ENCODE peak calls at places on chromosome 6, in five cellular contexts. One of them, this sample, is unnamed.

GRCh38 chr6:158422629-158423238 is 110.5 kb downstream of the TULP4 start:
- DNase-seq in T-helper 9 cell: no peak
- DNase-seq in mucosa of descending colon: no peak
- DNase-seq in iris pigment epithelial cell: no peak
- DNase-seq in nephron progenitor cell: no peak
- DNase-seq in this sample: no peak

GRCh38 chr6:51468704-51469103 is 618.7 kb downstream of the PKHD1 start:
- DNase-seq in T-helper 9 cell: no peak
- DNase-seq in mucosa of descending colon: no peak
- DNase-seq in iris pigment epithelial cell: no peak
- DNase-seq in nephron progenitor cell: no peak
- DNase-seq in this sample: no peak

GRCh38 chr6:33080127-33081089 is 4.6 kb downstream of the HLA-DPB1 start:
- DNase-seq in T-helper 9 cell: no peak
- DNase-seq in mucosa of descending colon: peak; percentile 44
- DNase-seq in iris pigment epithelial cell: peak; percentile 80
- DNase-seq in nephron progenitor cell: peak; percentile 58
- DNase-seq in this sample: peak; percentile 53

GRCh38 chr6:52620906-52621190 is 44.0 kb upstream of the TRAM2 start:
- DNase-seq in T-helper 9 cell: no peak
- DNase-seq in mucosa of descending colon: no peak
- DNase-seq in iris pigment epithelial cell: no peak
- DNase-seq in nephron progenitor cell: no peak
- DNase-seq in this sample: no peak

GRCh38 chr6:79544299-79544927 is 7.2 kb upstream of the LCA5 start:
- DNase-seq in T-helper 9 cell: no peak
- DNase-seq in mucosa of descending colon: no peak
- DNase-seq in iris pigment epithelial cell: peak; percentile 88
- DNase-seq in nephron progenitor cell: no peak
- DNase-seq in this sample: no peak

GRCh38 chr6:71299541-71300470 is 11.2 kb downstream of the OGFRL1 start:
- DNase-seq in T-helper 9 cell: no peak
- DNase-seq in mucosa of descending colon: no peak
- DNase-seq in iris pigment epithelial cell: no peak
- DNase-seq in nephron progenitor cell: no peak
- DNase-seq in this sample: no peak

GRCh38 chr6:15399651-15400470 is 154.0 kb downstream of the JARID2 start:
- DNase-seq in T-helper 9 cell: no peak
- DNase-seq in mucosa of descending colon: peak; percentile 51
- DNase-seq in iris pigment epithelial cell: peak; percentile 87
- DNase-seq in nephron progenitor cell: peak; percentile 60
- DNase-seq in this sample: peak; percentile 55

GRCh38 chr6:21278078-21278790 is 315.3 kb upstream of the SOX4 start:
- DNase-seq in T-helper 9 cell: no peak
- DNase-seq in mucosa of descending colon: no peak
- DNase-seq in iris pigment epithelial cell: no peak
- DNase-seq in nephron progenitor cell: no peak
- DNase-seq in this sample: no peak

GRCh38 chr6:47188588-47189021 is 121.1 kb downstream of the TNFRSF21 start:
- DNase-seq in T-helper 9 cell: no peak
- DNase-seq in mucosa of descending colon: peak; percentile 46
- DNase-seq in iris pigment epithelial cell: peak; percentile 79
- DNase-seq in nephron progenitor cell: no peak
- DNase-seq in this sample: peak; percentile 81

GRCh38 chr6:88238065-88238464 is 71.9 kb upstream of the CNR1 start:
- DNase-seq in T-helper 9 cell: no peak
- DNase-seq in mucosa of descending colon: no peak
- DNase-seq in iris pigment epithelial cell: peak; percentile 33
- DNase-seq in nephron progenitor cell: peak; percentile 26
- DNase-seq in this sample: peak; percentile 8

This sample was measured in left colon.